ENCODE peak calls at places on chromosomes 13 and 19, in seven cellular contexts. X is lung microvascular endothelial cell; Y is stimulated activated CD8-positive, alpha-beta memory T cell treated with anti-CD3 and anti-CD28 coated beads, Interleukin-7, amount 100 ng/mL, for 4 hours; G is D341Med; E is myocyte; K is NCI-H1930; P is gastrocnemius medialis. I is an unnamed sample.

GRCh38 chr19:50820549-50821247 is 2.9 kb downstream of the KLK1 start:
- DNase-seq in X (no peak), Y (no peak), G (no peak), E (no peak), K (no peak), P (no peak), I (no peak)

GRCh38 chr19:14073925-14074838 is 1.6 kb downstream of the MISP3 start:
- DNase-seq in X (no peak), Y (no peak), G (no peak), E (peak; percentile 30), K (no peak), P (no peak), I (no peak)

GRCh38 chr13:33743438-33744368 is 74.2 kb upstream of the RFC3 start:
- DNase-seq in X (no peak), Y (no peak), G (no peak), E (no peak), K (no peak), P (no peak), I (no peak)

GRCh38 chr13:111877906-111878305 is 189.0 kb upstream of the SOX1 start:
- DNase-seq in X (no peak), Y (no peak), G (no peak), E (no peak), K (no peak), P (no peak), I (no peak)

GRCh38 chr13:28001837-28002473 is 13.5 kb upstream of the URAD start:
- DNase-seq in X (no peak), Y (no peak), G (no peak), E (no peak), K (no peak), P (no peak), I (no peak)

GRCh38 chr13:85693889-85694511 is 105.2 kb downstream of the SLITRK6 start:
- DNase-seq in X (no peak), Y (no peak), G (no peak), E (no peak), K (no peak), P (no peak), I (no peak)

GRCh38 chr13:110592670-110593069 is 22.7 kb upstream of the NAXD start:
- DNase-seq in X (no peak), Y (no peak), G (no peak), E (no peak), K (no peak), P (no peak), I (peak; percentile 73)

GRCh38 chr13:97211986-97212385 is 10.1 kb upstream of the MBNL2 start:
- DNase-seq in X (no peak), Y (no peak), G (no peak), E (no peak), K (no peak), P (no peak), I (no peak)

I was measured in LHCN-M2.